ENCODE peak calls at places on chromosomes 13 and 19, in nine cellular contexts. Z is heart left ventricle, N is PC-9, C is neural progenitor cell, T is tibial nerve, P is cardiac muscle cell, L is Caco-2, J is SK-N-SH, U is uterus. D is an unnamed sample.

GRCh38 chr19:46303345-46303701 is 6.5 kb downstream of the HIF3A start:
- DNase-seq in P (peak; percentile 52), U (no peak), J (no peak), N (no peak), T (no peak), C (no peak), Z (no peak), L (peak; percentile 65), D (peak; percentile 24)

GRCh38 chr13:60467098-60467497 is 70.1 kb downstream of the TDRD3 start:
- DNase-seq in L (no peak), N (no peak), T (no peak), Z (no peak), C (no peak), U (no peak), P (no peak), J (no peak), D (no peak)

GRCh38 chr13:76406243-76406642 is 480.0 kb downstream of the KCTD12 start:
- DNase-seq in L (no peak), U (no peak), J (no peak), T (no peak), N (no peak), P (no peak), C (no peak), Z (no peak), D (no peak)

GRCh38 chr13:44050450-44051063 is 170.9 kb downstream of the LACC1 start:
- DNase-seq in P (peak; percentile 56), L (no peak), C (no peak), J (peak; percentile 33), N (no peak), T (peak; percentile 15), U (no peak), Z (no peak), D (no peak)

GRCh38 chr13:82076421-82076820 is 1735.5 kb upstream of the SPRY2 start:
- DNase-seq in T (no peak), U (no peak), L (no peak), N (no peak), Z (no peak), C (no peak), J (no peak), P (no peak), D (no peak)

GRCh38 chr13:44283598-44283997 is 90.0 kb upstream of the SERP2 start:
- DNase-seq in N (no peak), L (peak; percentile 49), J (no peak), Z (no peak), T (no peak), U (no peak), P (no peak), C (no peak), D (no peak)

GRCh38 chr19:53824134-53824611 is at the start of gene NLRP12:
- DNase-seq in P (no peak), J (no peak), C (no peak), N (no peak), L (no peak), U (no peak), Z (peak; percentile 69), T (peak; percentile 39), D (no peak)

GRCh38 chr19:43330726-43331434 is 22.6 kb upstream of the CD177 start:
- DNase-seq in L (no peak), J (no peak), N (no peak), P (no peak), C (no peak), U (no peak), Z (no peak), T (no peak), D (no peak)

GRCh38 chr13:59746291-59746962 is 417.3 kb downstream of the DIAPH3 start:
- DNase-seq in Z (no peak), T (no peak), C (no peak), L (no peak), P (no peak), U (no peak), N (no peak), J (no peak), D (no peak)

GRCh38 chr19:4361152-4362037 is 18.0 kb downstream of the MPND start:
- DNase-seq in L (no peak), C (peak; percentile 39), P (no peak), N (no peak), U (no peak), J (no peak), Z (no peak), T (no peak), D (no peak)

GRCh38 chr19:38656171-38656981 is 8.9 kb downstream of the ACTN4 start:
- DNase-seq in P (no peak), T (peak; percentile 72), N (no peak), Z (no peak), L (no peak), C (no peak), U (no peak), J (no peak), D (no peak)

GRCh38 chr13:108419768-108420167 is 150.2 kb downstream of the TNFSF13B start:
- DNase-seq in J (no peak), U (no peak), P (no peak), T (no peak), N (no peak), C (no peak), L (no peak), Z (no peak), D (no peak)

GRCh38 chr19:43774103-43774939 is 6.5 kb downstream of the KCNN4 start:
- DNase-seq in L (no peak), P (peak; percentile 86), T (peak; percentile 27), N (no peak), J (peak; percentile 87), U (peak; percentile 45), C (peak; percentile 85), Z (peak; percentile 77), D (peak; percentile 68)

GRCh38 chr13:76791290-76791664 is 94.9 kb downstream of the KCTD12 start:
- DNase-seq in U (no peak), P (peak; percentile 39), N (no peak), Z (no peak), L (no peak), T (no peak), J (no peak), C (no peak), D (no peak)

GRCh38 chr13:60047943-60048342 is 115.8 kb downstream of the DIAPH3 start:
- DNase-seq in L (no peak), C (peak; percentile 9), N (no peak), P (no peak), U (no peak), T (no peak), J (no peak), Z (no peak), D (no peak)

GRCh38 chr13:50589651-50590054 is 253.8 kb downstream of the DLEU7 start:
- DNase-seq in Z (no peak), J (no peak), L (no peak), N (peak; percentile 7), P (no peak), T (no peak), U (peak; percentile 46), C (no peak), D (no peak)

GRCh38 chr13:78993792-78994191 is 334.8 kb upstream of the OBI1 start:
- DNase-seq in J (no peak), L (no peak), N (no peak), U (no peak), T (no peak), Z (no peak), C (peak; percentile 21), P (no peak), D (no peak)

DNA sequence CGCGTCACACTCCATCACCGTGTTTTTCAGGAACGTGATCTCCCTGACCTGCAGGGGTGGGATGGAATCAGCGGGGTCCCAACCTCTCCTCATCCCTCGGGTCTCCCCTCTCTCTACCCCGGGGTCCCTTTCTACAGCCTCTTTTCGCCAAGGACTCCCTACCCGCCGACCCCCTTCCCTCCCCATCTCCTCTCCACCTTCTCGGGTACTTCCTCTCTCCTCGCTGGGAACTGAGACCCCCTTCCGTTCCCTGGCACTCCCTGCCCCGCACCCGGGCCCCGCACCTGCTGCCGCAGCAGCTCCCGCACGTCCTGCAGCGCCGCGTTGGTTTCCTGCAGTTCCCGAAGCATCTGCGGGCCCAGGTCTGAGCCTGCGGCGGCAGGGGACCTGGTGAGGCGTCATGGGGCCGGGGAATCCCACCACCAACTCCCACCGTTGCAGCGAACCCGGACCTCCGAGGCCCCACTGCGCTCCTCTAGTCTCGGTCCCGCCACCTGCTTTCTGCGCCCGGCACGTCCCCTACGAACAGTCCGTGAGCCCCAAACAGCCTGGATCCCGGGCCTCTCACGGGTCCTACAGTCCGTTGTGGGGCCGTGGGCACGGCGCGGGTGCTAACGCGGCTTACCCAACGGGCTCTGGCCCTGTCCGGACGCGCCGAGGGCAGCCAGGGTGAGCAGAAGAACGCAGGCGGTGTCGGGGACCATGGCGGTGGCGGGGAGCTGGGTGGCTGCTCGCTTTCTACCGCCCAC is at the start of gene COMP:
- DNase-seq in N (no peak), J (no peak), Z (peak; percentile 45), U (no peak), P (no peak), T (no peak), C (peak; percentile 45), L (no peak), D (no peak)
- H3K27me3 ChIP-seq in N (peaks cover 5% of the 10 kb centered on the region), J (peaks cover 62% of the 10 kb centered on the region), Z (peaks cover 57% of the 10 kb centered on the region), U (peaks cover 50% of the 10 kb centered on the region), P (peaks cover 100% of the 10 kb centered on the region), T (peaks cover 3% of the 10 kb centered on the region), C (peaks cover 100% of the 10 kb centered on the region), L (peaks cover 2% of the 10 kb centered on the region), D (peaks cover 94% of the 10 kb centered on the region)

GRCh38 chr13:95404141-95404882 is 103.1 kb upstream of the ABCC4 start:
- DNase-seq in U (peak; percentile 67), P (peak; percentile 82), Z (peak; percentile 90), L (peak; percentile 83), J (peak; percentile 81), N (peak; percentile 82), T (peak; percentile 79), C (peak; percentile 91), D (peak; percentile 90)
- H3K4me3 ChIP-seq in U (no peak overlapping the region), P (peak overlapping the region; percentile 29), Z (no peak overlapping the region), L (peak overlapping the region; percentile 32), J (no peak overlapping the region), N (no peak overlapping the region), T (peak overlapping the region; percentile 30), C (peak overlapping the region; percentile 49), D (peak overlapping the region; percentile 57)

DNA sequence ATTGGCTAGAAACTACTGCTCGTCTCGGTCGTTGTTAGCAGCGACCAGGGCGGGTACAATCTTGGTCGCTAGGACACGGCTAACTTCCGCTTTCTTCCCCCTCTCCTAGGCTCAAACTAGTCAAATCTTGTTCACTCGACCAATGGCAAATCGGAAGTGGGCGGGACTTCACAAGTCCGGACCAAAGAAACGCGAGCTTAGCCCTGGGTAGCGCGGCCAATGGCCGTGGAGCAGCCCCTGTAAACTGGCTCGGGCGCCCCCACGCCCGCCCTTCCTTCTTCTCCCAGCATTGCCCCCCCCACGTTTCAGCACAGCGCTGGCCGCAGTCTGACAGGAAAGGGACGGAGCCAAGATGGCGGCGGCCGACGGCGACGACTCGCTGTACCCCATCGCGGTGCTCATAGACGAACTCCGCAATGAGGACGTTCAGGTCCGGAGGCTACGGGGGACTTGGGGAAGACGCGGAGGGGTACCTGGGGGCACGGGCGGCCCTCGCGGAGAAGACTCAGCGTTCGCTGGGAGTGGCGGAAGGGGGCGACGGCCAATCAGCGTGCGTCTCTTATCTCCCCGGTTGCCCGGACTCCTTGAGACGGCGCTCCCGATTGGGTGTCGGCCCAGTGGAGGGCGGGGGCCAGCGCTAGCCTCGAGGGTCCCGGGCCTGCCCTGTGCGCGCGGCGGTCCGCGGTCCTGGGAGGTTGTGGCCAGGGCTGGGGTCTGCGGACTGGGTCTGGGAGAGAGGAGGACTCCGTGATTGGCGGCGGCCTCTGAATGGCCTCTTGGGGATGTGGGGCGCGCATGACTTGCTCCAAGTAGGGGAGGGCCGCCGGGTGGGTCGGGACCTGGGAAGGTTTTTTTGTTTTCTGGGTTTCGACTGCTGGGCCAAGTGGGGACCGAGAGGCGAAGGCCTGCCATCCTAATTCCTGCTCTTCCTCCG is at the start of gene PPP2R1A:
- DNase-seq in T (peak; percentile 99), C (peak; percentile 100), N (peak; percentile 99), P (peak; percentile 100), U (peak; percentile 100), J (peak; percentile 97), L (peak; percentile 100), Z (peak; percentile 98), D (peak; percentile 100)
- TF ChIP-seq CTCF in T (peak; percentile 35), C (no peak), N (no peak), P (no peak), U (no peak), J (no peak), L (no peak), Z (no peak), D (no peak)

GRCh38 chr13:54226866-54227265 is 1198.3 kb downstream of the OLFM4 start:
- DNase-seq in U (no peak), J (no peak), Z (no peak), T (no peak), N (no peak), P (no peak), L (no peak), C (no peak), D (no peak)
- H3K27me3 ChIP-seq in U (no peaks in the 10 kb centered on the region), J (no peaks in the 10 kb centered on the region), Z (no peaks in the 10 kb centered on the region), T (no peaks in the 10 kb centered on the region), N (no peaks in the 10 kb centered on the region), P (no peaks in the 10 kb centered on the region), L (no peaks in the 10 kb centered on the region), C (no peaks in the 10 kb centered on the region), D (no peaks in the 10 kb centered on the region)